ENCODE peak calls at places on chromosomes 1 and 21, in nine cellular contexts. One of them, this sample, is unnamed.

GRCh38 chr1:110916669-110917306 is 43.8 kb downstream of the CD53 start:
- DNase-seq in lower leg skin: no peak
- DNase-seq in ovary: no peak
- DNase-seq in body of pancreas: no peak
- DNase-seq in NB4: peak
- DNase-seq in uterus: no peak
- DNase-seq in sigmoid colon: no peak
- DNase-seq in tibial nerve: no peak
- DNase-seq in suprapubic skin: no peak
- DNase-seq in this sample: no peak

GRCh38 chr1:75265792-75266191 is 131.6 kb downstream of the LHX8 start:
- DNase-seq in lower leg skin: no peak
- DNase-seq in ovary: no peak
- DNase-seq in suprapubic skin: no peak
- DNase-seq in uterus: no peak
- DNase-seq in body of pancreas: no peak
- DNase-seq in NB4: peak
- DNase-seq in tibial nerve: no peak
- DNase-seq in sigmoid colon: no peak
- DNase-seq in this sample: no peak

GRCh38 chr1:1203561-1204424 is 2.6 kb downstream of the TNFRSF18 start:
- DNase-seq in sigmoid colon: no peak
- DNase-seq in suprapubic skin: no peak
- DNase-seq in NB4: peak
- DNase-seq in tibial nerve: no peak
- DNase-seq in lower leg skin: no peak
- DNase-seq in uterus: no peak
- DNase-seq in body of pancreas: no peak
- DNase-seq in ovary: no peak
- DNase-seq in this sample: peak

GRCh38 chr1:26387447-26387846 is 14.9 kb upstream of the ZNF683 start:
- DNase-seq in sigmoid colon: no peak
- DNase-seq in body of pancreas: no peak
- DNase-seq in NB4: peak
- DNase-seq in ovary: no peak
- DNase-seq in tibial nerve: no peak
- DNase-seq in lower leg skin: no peak
- DNase-seq in suprapubic skin: no peak
- DNase-seq in uterus: no peak
- DNase-seq in this sample: peak

GRCh38 chr1:84271452-84272273 is 29.8 kb upstream of the SAMD13 start:
- DNase-seq in ovary: no peak
- DNase-seq in tibial nerve: no peak
- DNase-seq in uterus: no peak
- DNase-seq in body of pancreas: no peak
- DNase-seq in sigmoid colon: no peak
- DNase-seq in lower leg skin: no peak
- DNase-seq in NB4: peak
- DNase-seq in suprapubic skin: no peak
- DNase-seq in this sample: peak

GRCh38 chr1:170765712-170766330 is 101.9 kb downstream of the PRRX1 start:
- DNase-seq in suprapubic skin: no peak
- DNase-seq in body of pancreas: no peak
- DNase-seq in lower leg skin: no peak
- DNase-seq in NB4: peak
- DNase-seq in uterus: no peak
- DNase-seq in tibial nerve: no peak
- DNase-seq in sigmoid colon: no peak
- DNase-seq in ovary: no peak
- DNase-seq in this sample: no peak

GRCh38 chr1:109910123-109910962 is at the start of gene CSF1:
- DNase-seq in sigmoid colon: peak
- DNase-seq in lower leg skin: peak
- DNase-seq in NB4: peak
- DNase-seq in uterus: peak
- DNase-seq in suprapubic skin: peak
- DNase-seq in tibial nerve: peak
- DNase-seq in ovary: peak
- DNase-seq in body of pancreas: peak
- DNase-seq in this sample: peak

GRCh38 chr1:1003618-1004419 is 3.9 kb upstream of the HES4 start:
- DNase-seq in tibial nerve: no peak
- DNase-seq in uterus: peak
- DNase-seq in ovary: no peak
- DNase-seq in NB4: no peak
- DNase-seq in body of pancreas: no peak
- DNase-seq in suprapubic skin: no peak
- DNase-seq in lower leg skin: no peak
- DNase-seq in sigmoid colon: no peak
- DNase-seq in this sample: no peak

GRCh38 chr1:183349201-183349711 is 68.9 kb downstream of the NMNAT2 start:
- DNase-seq in ovary: no peak
- DNase-seq in body of pancreas: no peak
- DNase-seq in lower leg skin: no peak
- DNase-seq in sigmoid colon: peak
- DNase-seq in uterus: no peak
- DNase-seq in tibial nerve: no peak
- DNase-seq in NB4: no peak
- DNase-seq in suprapubic skin: no peak
- DNase-seq in this sample: no peak

DNA sequence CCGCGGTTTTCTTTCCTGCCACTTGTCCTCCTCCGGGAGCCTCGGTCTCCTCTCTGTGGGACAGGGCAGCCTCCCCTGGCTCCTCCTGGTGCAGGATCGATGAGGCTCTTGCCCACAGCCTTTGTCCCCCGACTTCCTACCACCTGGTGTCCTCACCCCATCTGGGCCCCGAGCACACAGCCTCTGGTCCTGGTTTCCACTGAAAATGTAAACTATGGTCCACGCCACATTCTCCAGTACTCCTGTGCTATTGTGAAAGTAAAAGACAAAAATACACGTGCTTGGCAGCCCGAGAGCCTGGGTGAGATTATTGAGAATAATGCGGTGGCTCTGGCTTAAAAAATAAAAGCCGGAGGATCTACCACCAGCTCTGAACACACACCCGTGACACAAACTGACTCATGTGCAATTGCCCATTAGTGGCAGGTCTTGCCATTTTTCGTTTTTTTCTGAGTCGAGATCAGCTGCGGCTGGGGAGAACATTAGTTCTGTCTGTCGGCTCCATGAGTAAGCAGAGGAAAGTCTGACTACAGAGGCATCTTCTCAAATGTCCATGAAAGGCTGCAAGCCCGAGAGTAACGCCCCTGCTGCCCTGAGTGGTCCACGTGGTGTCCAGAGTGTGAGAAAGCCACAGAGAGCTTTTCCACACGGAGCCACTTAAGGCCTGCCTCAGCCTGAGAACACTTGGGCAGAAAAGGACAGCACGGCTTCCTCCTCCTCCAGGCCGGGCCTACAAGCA is 5.7 kb upstream of the COL6A2 start:
- DNase-seq in ovary: peak
- DNase-seq in lower leg skin: peak
- DNase-seq in sigmoid colon: peak
- DNase-seq in uterus: peak
- DNase-seq in tibial nerve: peak
- DNase-seq in NB4: no peak
- DNase-seq in body of pancreas: no peak
- DNase-seq in suprapubic skin: no peak
- DNase-seq in this sample: peak
- TF ChIP-seq POLR2A in ovary: no peak
- TF ChIP-seq POLR2A in lower leg skin: no peak
- TF ChIP-seq POLR2A in sigmoid colon: peak
- TF ChIP-seq POLR2A in uterus: peak
- TF ChIP-seq POLR2A in tibial nerve: no peak
- TF ChIP-seq POLR2A in NB4: no peak
- TF ChIP-seq POLR2A in body of pancreas: peak
- TF ChIP-seq POLR2A in suprapubic skin: peak
- TF ChIP-seq POLR2A in this sample: peak

GRCh38 chr1:155127672-155128468 is at the start of gene EFNA1:
- DNase-seq in lower leg skin: peak
- DNase-seq in body of pancreas: peak
- DNase-seq in suprapubic skin: no peak
- DNase-seq in ovary: peak
- DNase-seq in NB4: peak
- DNase-seq in sigmoid colon: peak
- DNase-seq in uterus: peak
- DNase-seq in tibial nerve: peak
- DNase-seq in this sample: peak
- TF ChIP-seq POLR2A in lower leg skin: peak
- TF ChIP-seq POLR2A in body of pancreas: peak
- TF ChIP-seq POLR2A in suprapubic skin: peak
- TF ChIP-seq POLR2A in ovary: no peak
- TF ChIP-seq POLR2A in NB4: no peak
- TF ChIP-seq POLR2A in sigmoid colon: peak
- TF ChIP-seq POLR2A in uterus: no peak
- TF ChIP-seq POLR2A in tibial nerve: peak
- TF ChIP-seq POLR2A in this sample: peak

GRCh38 chr1:185316163-185317033 is 645 bp downstream of the IVNS1ABP start:
- DNase-seq in ovary: peak
- DNase-seq in suprapubic skin: peak
- DNase-seq in body of pancreas: peak
- DNase-seq in lower leg skin: peak
- DNase-seq in NB4: peak
- DNase-seq in uterus: peak
- DNase-seq in sigmoid colon: peak
- DNase-seq in tibial nerve: peak
- DNase-seq in this sample: peak

GRCh38 chr1:185317886-185318310 is 855 bp upstream of the IVNS1ABP start:
- DNase-seq in tibial nerve: no peak
- DNase-seq in sigmoid colon: peak
- DNase-seq in lower leg skin: peak
- DNase-seq in NB4: no peak
- DNase-seq in uterus: peak
- DNase-seq in ovary: no peak
- DNase-seq in body of pancreas: peak
- DNase-seq in suprapubic skin: peak
- DNase-seq in this sample: peak

GRCh38 chr1:185314416-185314815 is 2.6 kb downstream of the IVNS1ABP start:
- DNase-seq in lower leg skin: no peak
- DNase-seq in sigmoid colon: no peak
- DNase-seq in tibial nerve: no peak
- DNase-seq in uterus: no peak
- DNase-seq in body of pancreas: no peak
- DNase-seq in ovary: no peak
- DNase-seq in suprapubic skin: no peak
- DNase-seq in NB4: no peak
- DNase-seq in this sample: no peak

GRCh38 chr1:185317034-185317885 is at the start of gene IVNS1ABP:
- DNase-seq in tibial nerve: peak
- DNase-seq in lower leg skin: peak
- DNase-seq in ovary: peak
- DNase-seq in sigmoid colon: peak
- DNase-seq in suprapubic skin: peak
- DNase-seq in NB4: peak
- DNase-seq in uterus: peak
- DNase-seq in body of pancreas: peak
- DNase-seq in this sample: peak

DNA sequence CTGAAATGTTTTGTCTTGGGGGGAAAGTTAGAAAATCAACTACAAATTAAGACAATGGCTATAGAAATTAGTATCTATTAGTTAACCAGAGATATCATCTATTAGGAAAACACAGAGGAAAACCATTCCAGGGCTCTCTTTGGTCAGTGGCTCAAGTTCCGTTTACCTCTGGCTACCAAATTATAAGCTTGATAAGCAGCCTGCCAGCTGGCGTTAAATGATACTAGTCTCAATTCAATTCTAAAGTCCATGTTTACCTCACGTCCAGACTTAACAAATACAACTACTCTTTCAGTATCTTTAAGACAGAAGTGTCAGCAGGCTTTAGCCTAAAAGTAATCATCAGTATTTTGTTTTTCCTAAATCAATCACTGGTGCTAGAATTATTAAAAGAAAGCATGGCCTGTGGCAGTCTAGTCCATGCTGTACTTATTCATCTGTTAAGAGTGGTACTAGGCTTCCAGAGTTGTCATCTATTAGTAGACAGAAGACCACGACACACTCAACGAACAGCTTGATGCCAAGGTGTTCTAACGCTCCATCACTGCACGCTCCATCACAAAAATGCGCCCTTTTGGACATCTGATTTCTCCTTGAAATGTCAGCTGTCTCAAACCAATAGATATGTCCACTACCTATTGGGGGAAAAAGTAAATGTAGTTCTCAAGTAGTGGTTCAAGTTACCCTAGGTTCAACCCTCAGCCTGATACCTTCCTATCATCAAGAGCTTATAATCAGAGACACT is 1.5 kb downstream of the IVNS1ABP start:
- DNase-seq in body of pancreas: peak
- DNase-seq in lower leg skin: no peak
- DNase-seq in uterus: no peak
- DNase-seq in sigmoid colon: no peak
- DNase-seq in tibial nerve: no peak
- DNase-seq in ovary: no peak
- DNase-seq in NB4: peak
- DNase-seq in suprapubic skin: no peak
- DNase-seq in this sample: peak
- TF ChIP-seq POLR2A in body of pancreas: no peak
- TF ChIP-seq POLR2A in lower leg skin: no peak
- TF ChIP-seq POLR2A in uterus: no peak
- TF ChIP-seq POLR2A in sigmoid colon: no peak
- TF ChIP-seq POLR2A in tibial nerve: no peak
- TF ChIP-seq POLR2A in ovary: no peak
- TF ChIP-seq POLR2A in NB4: no peak
- TF ChIP-seq POLR2A in suprapubic skin: no peak
- TF ChIP-seq POLR2A in this sample: no peak

GRCh38 chr1:44220001-44220751 is 6.9 kb downstream of the DMAP1 start:
- DNase-seq in body of pancreas: no peak
- DNase-seq in suprapubic skin: no peak
- DNase-seq in NB4: no peak
- DNase-seq in uterus: no peak
- DNase-seq in tibial nerve: no peak
- DNase-seq in sigmoid colon: no peak
- DNase-seq in ovary: no peak
- DNase-seq in lower leg skin: peak
- DNase-seq in this sample: no peak
- TF ChIP-seq POLR2A in body of pancreas: no peak
- TF ChIP-seq POLR2A in suprapubic skin: no peak
- TF ChIP-seq POLR2A in NB4: no peak
- TF ChIP-seq POLR2A in uterus: no peak
- TF ChIP-seq POLR2A in tibial nerve: no peak
- TF ChIP-seq POLR2A in sigmoid colon: no peak
- TF ChIP-seq POLR2A in ovary: no peak
- TF ChIP-seq POLR2A in lower leg skin: no peak
- TF ChIP-seq POLR2A in this sample: no peak